ENCODE peak calls at places on chromosome 2, in seven cellular contexts. One of them, this sample, is unnamed.

GRCh38 chr2:72515696-72516095 is 310.1 kb downstream of the EXOC6B start:
- DNase-seq in breast epithelium: no peak
- DNase-seq in NCI-H526 treated with DMSO at 0.1 percent for 48 hours: no peak
- DNase-seq in M059J: peak
- DNase-seq in ascending aorta: no peak
- DNase-seq in fibroblast of villous mesenchyme: no peak
- DNase-seq in choroid plexus epithelial cell: peak
- DNase-seq in this sample: no peak

GRCh38 chr2:129923265-129924141 is 56.0 kb upstream of the RAB6C start:
- DNase-seq in breast epithelium: no peak
- DNase-seq in NCI-H526 treated with DMSO at 0.1 percent for 48 hours: peak
- DNase-seq in M059J: peak
- DNase-seq in ascending aorta: no peak
- DNase-seq in fibroblast of villous mesenchyme: peak
- DNase-seq in choroid plexus epithelial cell: peak
- DNase-seq in this sample: no peak

GRCh38 chr2:227657204-227657845 is 9.3 kb upstream of the SCYGR5 start:
- DNase-seq in breast epithelium: no peak
- DNase-seq in NCI-H526 treated with DMSO at 0.1 percent for 48 hours: no peak
- DNase-seq in M059J: no peak
- DNase-seq in ascending aorta: no peak
- DNase-seq in fibroblast of villous mesenchyme: peak
- DNase-seq in choroid plexus epithelial cell: peak
- DNase-seq in this sample: no peak

GRCh38 chr2:217058791-217059755 is 199.2 kb upstream of the TNP1 start:
- DNase-seq in breast epithelium: no peak
- DNase-seq in NCI-H526 treated with DMSO at 0.1 percent for 48 hours: no peak
- DNase-seq in M059J: peak
- DNase-seq in ascending aorta: no peak
- DNase-seq in fibroblast of villous mesenchyme: no peak
- DNase-seq in choroid plexus epithelial cell: no peak
- DNase-seq in this sample: no peak

GRCh38 chr2:26059542-26059941 is 25.7 kb downstream of the RAB10 start:
- DNase-seq in breast epithelium: no peak
- DNase-seq in NCI-H526 treated with DMSO at 0.1 percent for 48 hours: no peak
- DNase-seq in M059J: no peak
- DNase-seq in ascending aorta: no peak
- DNase-seq in fibroblast of villous mesenchyme: no peak
- DNase-seq in choroid plexus epithelial cell: peak
- DNase-seq in this sample: no peak

GRCh38 chr2:98664323-98664722 is 55.9 kb downstream of the UNC50 start:
- DNase-seq in breast epithelium: no peak
- DNase-seq in NCI-H526 treated with DMSO at 0.1 percent for 48 hours: no peak
- DNase-seq in M059J: peak
- DNase-seq in ascending aorta: no peak
- DNase-seq in fibroblast of villous mesenchyme: peak
- DNase-seq in choroid plexus epithelial cell: no peak
- DNase-seq in this sample: no peak

GRCh38 chr2:21928292-21928691 is 804.5 kb downstream of the TDRD15 start:
- DNase-seq in breast epithelium: no peak
- DNase-seq in NCI-H526 treated with DMSO at 0.1 percent for 48 hours: no peak
- DNase-seq in M059J: no peak
- DNase-seq in ascending aorta: no peak
- DNase-seq in fibroblast of villous mesenchyme: no peak
- DNase-seq in choroid plexus epithelial cell: peak
- DNase-seq in this sample: no peak

GRCh38 chr2:129661942-129662341 is 317.5 kb upstream of the RAB6C start:
- DNase-seq in breast epithelium: no peak
- DNase-seq in NCI-H526 treated with DMSO at 0.1 percent for 48 hours: peak
- DNase-seq in M059J: no peak
- DNase-seq in ascending aorta: no peak
- DNase-seq in fibroblast of villous mesenchyme: no peak
- DNase-seq in choroid plexus epithelial cell: peak
- DNase-seq in this sample: no peak

GRCh38 chr2:170113168-170113567 is 64.8 kb upstream of the MYO3B start:
- DNase-seq in breast epithelium: no peak
- DNase-seq in NCI-H526 treated with DMSO at 0.1 percent for 48 hours: no peak
- DNase-seq in M059J: no peak
- DNase-seq in ascending aorta: no peak
- DNase-seq in fibroblast of villous mesenchyme: no peak
- DNase-seq in choroid plexus epithelial cell: no peak
- DNase-seq in this sample: no peak

GRCh38 chr2:198662916-198663315 is 794.8 kb downstream of the SATB2 start:
- DNase-seq in breast epithelium: no peak
- DNase-seq in NCI-H526 treated with DMSO at 0.1 percent for 48 hours: no peak
- DNase-seq in M059J: no peak
- DNase-seq in ascending aorta: no peak
- DNase-seq in fibroblast of villous mesenchyme: no peak
- DNase-seq in choroid plexus epithelial cell: no peak
- DNase-seq in this sample: no peak

GRCh38 chr2:67574230-67574629 is 177.1 kb downstream of the ETAA1 start:
- DNase-seq in breast epithelium: no peak
- DNase-seq in NCI-H526 treated with DMSO at 0.1 percent for 48 hours: no peak
- DNase-seq in M059J: peak
- DNase-seq in ascending aorta: no peak
- DNase-seq in fibroblast of villous mesenchyme: peak
- DNase-seq in choroid plexus epithelial cell: peak
- DNase-seq in this sample: no peak

GRCh38 chr2:75788154-75788553 is 77.4 kb upstream of the GCFC2 start:
- DNase-seq in breast epithelium: no peak
- DNase-seq in NCI-H526 treated with DMSO at 0.1 percent for 48 hours: no peak
- DNase-seq in M059J: no peak
- DNase-seq in ascending aorta: no peak
- DNase-seq in fibroblast of villous mesenchyme: no peak
- DNase-seq in choroid plexus epithelial cell: no peak
- DNase-seq in this sample: no peak

GRCh38 chr2:231364961-231365810 is 30.3 kb upstream of the B3GNT7 start:
- DNase-seq in breast epithelium: no peak
- DNase-seq in NCI-H526 treated with DMSO at 0.1 percent for 48 hours: peak
- DNase-seq in M059J: peak
- DNase-seq in ascending aorta: no peak
- DNase-seq in fibroblast of villous mesenchyme: peak
- DNase-seq in choroid plexus epithelial cell: peak
- DNase-seq in this sample: no peak

GRCh38 chr2:71807969-71808451 is 339.7 kb downstream of the CYP26B1 start:
- DNase-seq in breast epithelium: no peak
- DNase-seq in NCI-H526 treated with DMSO at 0.1 percent for 48 hours: no peak
- DNase-seq in M059J: no peak
- DNase-seq in ascending aorta: no peak
- DNase-seq in fibroblast of villous mesenchyme: no peak
- DNase-seq in choroid plexus epithelial cell: no peak
- DNase-seq in this sample: no peak

GRCh38 chr2:167331636-167332232 is 443.5 kb downstream of the XIRP2 start:
- DNase-seq in breast epithelium: no peak
- DNase-seq in NCI-H526 treated with DMSO at 0.1 percent for 48 hours: no peak
- DNase-seq in M059J: no peak
- DNase-seq in ascending aorta: no peak
- DNase-seq in fibroblast of villous mesenchyme: no peak
- DNase-seq in choroid plexus epithelial cell: peak
- DNase-seq in this sample: no peak

GRCh38 chr2:23900927-23901322 is 26.0 kb downstream of the ATAD2B start:
- DNase-seq in breast epithelium: no peak
- DNase-seq in NCI-H526 treated with DMSO at 0.1 percent for 48 hours: no peak
- DNase-seq in M059J: peak
- DNase-seq in ascending aorta: no peak
- DNase-seq in fibroblast of villous mesenchyme: peak
- DNase-seq in choroid plexus epithelial cell: peak
- DNase-seq in this sample: no peak

GRCh38 chr2:234587341-234588053 is 90.6 kb upstream of the ARL4C start:
- DNase-seq in breast epithelium: no peak
- DNase-seq in NCI-H526 treated with DMSO at 0.1 percent for 48 hours: no peak
- DNase-seq in M059J: peak
- DNase-seq in ascending aorta: no peak
- DNase-seq in fibroblast of villous mesenchyme: no peak
- DNase-seq in choroid plexus epithelial cell: no peak
- DNase-seq in this sample: no peak

This sample was measured in memory B cell.